ENCODE peak calls at places on chromosomes 4 and X, in nine cellular contexts. T, C, F, N, E, S, I, L and M are unnamed samples.

GRCh38 chr4:184384056-184384809 is 90.1 kb downstream of the IRF2 start:
- DNase-seq in L (peak; percentile 96), I (no peak), E (peak; percentile 99), F (peak; percentile 93), T (peak; percentile 73), C (peak; percentile 80), S (peak; percentile 59), N (no peak), M (peak; percentile 97)

GRCh38 chrX:68748030-68748429 is 80.8 kb upstream of the EFNB1 start:
- DNase-seq in T (no peak), F (no peak), I (no peak), L (no peak), E (no peak), C (no peak), N (no peak), S (no peak), M (no peak)

GRCh38 chr4:45453258-45453841 is 670.5 kb downstream of the GABRG1 start:
- DNase-seq in N (no peak), I (no peak), E (peak; percentile 49), C (peak; percentile 69), S (no peak), T (no peak), L (no peak), F (peak; percentile 20), M (peak; percentile 27)

GRCh38 chr4:14529653-14530052 is 472.6 kb upstream of the CPEB2 start:
- DNase-seq in E (peak; percentile 11), N (no peak), F (peak; percentile 44), L (no peak), S (no peak), T (no peak), I (no peak), C (no peak), M (peak; percentile 2)

GRCh38 chr4:76357981-76358380 is 51.4 kb downstream of the STBD1 start:
- DNase-seq in N (no peak), F (no peak), S (no peak), C (no peak), T (no peak), I (no peak), E (no peak), L (no peak), M (no peak)

GRCh38 chr4:154349829-154350228 is 141.8 kb downstream of the DCHS2 start:
- DNase-seq in E (peak; percentile 5), I (no peak), F (no peak), N (no peak), S (no peak), C (peak; percentile 66), L (no peak), T (no peak), M (peak; percentile 4)

GRCh38 chr4:17418010-17418409 is 93.9 kb downstream of the QDPR start:
- DNase-seq in L (no peak), I (no peak), T (no peak), E (no peak), F (no peak), C (no peak), S (no peak), N (no peak), M (no peak)

GRCh38 chr4:6999172-7000086 is 43.7 kb upstream of the TADA2B start:
- DNase-seq in L (no peak), N (no peak), E (no peak), C (no peak), T (no peak), S (no peak), F (no peak), I (no peak), M (no peak)

GRCh38 chrX:56802921-56803848 is 74.1 kb downstream of the NBDY start:
- DNase-seq in S (peak; percentile 83), I (peak; percentile 23), L (peak; percentile 76), C (peak; percentile 86), F (peak; percentile 71), N (peak; percentile 36), E (peak; percentile 50), T (peak; percentile 88), M (peak; percentile 75)

GRCh38 chr4:57159866-57160265 is 49.7 kb upstream of the IGFBP7 start:
- DNase-seq in C (no peak), F (no peak), S (no peak), N (no peak), I (no peak), L (no peak), E (no peak), T (no peak), M (peak; percentile 53)

GRCh38 chr4:133621628-133622027 is 472.5 kb downstream of the PCDH10 start:
- DNase-seq in T (no peak), C (no peak), E (no peak), I (no peak), S (no peak), N (no peak), F (no peak), L (no peak), M (no peak)

GRCh38 chrX:123422875-123423274 is 238.8 kb downstream of the GRIA3 start:
- DNase-seq in E (peak; percentile 44), C (peak; percentile 51), S (peak; percentile 16), L (peak; percentile 13), N (peak; percentile 4), T (no peak), F (peak; percentile 47), I (no peak), M (peak; percentile 51)

GRCh38 chrX:24676403-24677024 is 17.2 kb upstream of the POLA1 start:
- DNase-seq in E (peak; percentile 8), N (no peak), L (no peak), C (peak; percentile 65), I (no peak), S (no peak), F (no peak), T (no peak), M (peak; percentile 13)

GRCh38 chrX:120309873-120310730 is 1.2 kb downstream of the TMEM255A start:
- DNase-seq in S (no peak), E (no peak), F (no peak), I (no peak), N (no peak), T (no peak), L (no peak), C (no peak), M (no peak)

GRCh38 chr4:3287271-3287971 is 5.4 kb upstream of the RGS12 start:
- DNase-seq in E (no peak), N (no peak), C (no peak), L (no peak), T (no peak), F (no peak), I (no peak), S (no peak), M (no peak)

GRCh38 chr4:87067120-87067885 is 132.5 kb downstream of the AFF1 start:
- DNase-seq in S (no peak), C (no peak), F (no peak), I (no peak), L (no peak), T (no peak), E (peak; percentile 53), N (no peak), M (no peak)

GRCh38 chrX:130083107-130083490 is 27.2 kb downstream of the ELF4 start:
- DNase-seq in C (no peak), I (no peak), E (no peak), N (no peak), L (no peak), F (no peak), S (no peak), T (no peak), M (no peak)

DNA sequence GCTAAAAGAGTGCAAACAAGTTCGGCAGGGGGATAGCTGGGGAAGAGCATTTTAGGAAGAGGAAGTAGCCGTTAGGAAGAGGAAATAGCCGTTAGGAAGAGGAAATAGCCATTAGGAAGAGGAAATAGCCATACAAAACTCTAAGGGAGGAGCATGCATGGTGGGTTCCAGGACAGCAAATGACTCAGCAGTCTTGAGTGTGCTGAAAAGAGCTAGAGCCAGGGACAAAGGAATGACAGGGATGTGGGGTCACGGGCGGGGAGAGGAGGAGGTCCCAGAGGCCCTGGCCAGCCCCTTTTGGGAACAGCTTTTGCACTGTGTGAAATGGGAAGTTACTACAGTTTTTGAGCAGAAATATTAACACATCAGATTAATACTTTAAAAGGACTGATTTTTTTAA is 882.6 kb downstream of the TRIML1 start:
- DNase-seq in C (peak; percentile 51), L (peak; percentile 67), N (no peak), E (peak; percentile 44), T (no peak), I (no peak), F (no peak), S (no peak), M (peak; percentile 26)
- H3K4me3 ChIP-seq in C (no peak overlapping the region), L (no peak overlapping the region), N (no peak overlapping the region), E (no peak overlapping the region), T (no peak overlapping the region), I (no peak overlapping the region), F (no peak overlapping the region), S (no peak overlapping the region), M (no peak overlapping the region)

DNA sequence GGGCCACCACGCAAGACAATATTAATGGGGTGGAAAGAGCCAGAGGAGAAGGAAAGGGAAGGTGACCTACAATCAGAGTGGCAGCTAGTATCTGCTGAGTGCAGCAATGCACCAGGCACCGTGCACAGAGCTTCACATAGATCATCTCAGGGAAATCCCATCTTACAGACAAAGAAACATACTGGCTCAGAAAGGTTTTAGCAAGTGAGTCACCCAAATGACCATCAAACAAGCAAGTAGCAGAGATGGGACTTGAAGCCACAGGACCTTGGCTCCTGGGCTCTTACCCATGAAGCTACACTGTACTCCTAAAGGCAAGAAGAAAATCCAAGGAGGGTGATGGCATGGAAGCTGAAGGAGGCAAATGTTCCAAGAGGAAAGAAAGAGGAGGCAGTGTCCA is 6.8 kb downstream of the ANXA5 start:
- DNase-seq in L (peak; percentile 86), I (no peak), C (no peak), F (peak; percentile 66), S (no peak), E (peak; percentile 43), T (no peak), N (no peak), M (peak; percentile 53)
- H3K4me3 ChIP-seq in L (no peak overlapping the region), I (no peak overlapping the region), C (no peak overlapping the region), F (no peak overlapping the region), S (no peak overlapping the region), E (peak overlapping the region; percentile 40), T (no peak overlapping the region), N (no peak overlapping the region), M (peak overlapping the region; percentile 19)

GRCh38 chr4:26030260-26030667 is 116.2 kb downstream of the SMIM20 start:
- DNase-seq in S (no peak), E (no peak), F (no peak), N (no peak), L (no peak), I (no peak), C (no peak), T (no peak), M (no peak)
- H3K4me3 ChIP-seq in S (no peak overlapping the region), E (no peak overlapping the region), F (no peak overlapping the region), N (no peak overlapping the region), L (no peak overlapping the region), I (no peak overlapping the region), C (no peak overlapping the region), T (no peak overlapping the region), M (no peak overlapping the region)

GRCh38 chr4:61911313-61911756 is 711.2 kb downstream of the ADGRL3 start:
- DNase-seq in T (no peak), I (no peak), N (no peak), S (no peak), F (no peak), L (no peak), C (no peak), E (peak; percentile 55), M (no peak)
- H3K4me3 ChIP-seq in T (no peak overlapping the region), I (no peak overlapping the region), N (no peak overlapping the region), S (no peak overlapping the region), F (no peak overlapping the region), L (no peak overlapping the region), C (no peak overlapping the region), E (no peak overlapping the region), M (no peak overlapping the region)

GRCh38 chr4:1549638-1550035 is 134.5 kb downstream of the FAM53A start:
- DNase-seq in F (no peak), C (no peak), I (no peak), T (no peak), L (no peak), N (no peak), S (no peak), E (no peak), M (no peak)
- H3K4me3 ChIP-seq in F (no peak overlapping the region), C (no peak overlapping the region), I (no peak overlapping the region), T (no peak overlapping the region), L (no peak overlapping the region), N (peak overlapping the region; percentile 15), S (no peak overlapping the region), E (no peak overlapping the region), M (no peak overlapping the region)